ENCODE peak calls at places on chromosomes 7 and 10, in six cellular contexts. R is left ventricle myocardium superior, W is psoas muscle, A is upper lobe of left lung, M is PC-3, T is iris pigment epithelial cell. Y is an unnamed sample.

GRCh38 chr7:37514520-37514919 is 65.9 kb upstream of the ELMO1 start:
- DNase-seq in W (no peak), R (no peak), A (no peak), T (no peak), M (no peak), Y (no peak)

GRCh38 chr7:106284516-106285050 is at the start of gene NAMPT:
- DNase-seq in W (peak; percentile 53), T (no peak), R (peak; percentile 68), M (peak; percentile 36), A (peak; percentile 95), Y (peak; percentile 52)

GRCh38 chr10:119079572-119080520 is 771 bp downstream of the EIF3A start:
- DNase-seq in T (peak; percentile 87), W (peak; percentile 76), R (peak; percentile 85), M (peak; percentile 44), A (peak; percentile 93), Y (peak; percentile 65)

GRCh38 chr7:38232475-38233366 is 40.7 kb downstream of the TARP start:
- DNase-seq in W (no peak), R (peak; percentile 31), A (no peak), T (no peak), M (no peak), Y (no peak)

GRCh38 chr7:47945261-47946015 is 2.8 kb downstream of the PKD1L1 start:
- DNase-seq in A (no peak), M (peak; percentile 77), W (peak; percentile 79), R (peak; percentile 87), T (peak; percentile 58), Y (peak; percentile 91)

GRCh38 chr10:50334273-50334672 is 83.0 kb upstream of the ASAH2 start:
- DNase-seq in M (peak; percentile 66), A (no peak), R (no peak), W (no peak), T (no peak), Y (no peak)

GRCh38 chr10:16965740-16966447 is 148.7 kb upstream of the RSU1 start:
- DNase-seq in W (no peak), M (peak; percentile 91), T (peak; percentile 96), A (no peak), R (no peak), Y (no peak)

GRCh38 chr7:45057853-45058252 is 30.9 kb downstream of the NACAD start:
- DNase-seq in W (no peak), T (no peak), A (no peak), M (no peak), R (no peak), Y (no peak)

GRCh38 chr7:98091061-98091460 is 15.6 kb upstream of the LMTK2 start:
- DNase-seq in T (peak; percentile 5), W (no peak), M (peak; percentile 52), A (no peak), R (no peak), Y (no peak)